ENCODE peak calls at places on chromosome 15, in four cellular contexts. F, N, Y and D are unnamed samples.

GRCh38 chr15:77186518-77187095 is 115.7 kb upstream of the TSPAN3 start:
- DNase-seq in F (no peak), N (no peak), Y (no peak), D (no peak)

GRCh38 chr15:56775632-56776031 is 42.3 kb upstream of the ZNF280D start:
- DNase-seq in F (no peak), N (no peak), Y (no peak), D (no peak)

GRCh38 chr15:29917600-29918597 is 95.6 kb upstream of the TJP1 start:
- DNase-seq in F (no peak), N (no peak), Y (no peak), D (no peak)

GRCh38 chr15:25690673-25691543 is 172.2 kb downstream of the ATP10A start:
- DNase-seq in F (no peak), N (no peak), Y (no peak), D (peak)

GRCh38 chr15:28094732-28095521 is 4.2 kb downstream of the OCA2 start:
- DNase-seq in F (peak), N (peak), Y (no peak), D (no peak)

GRCh38 chr15:37907136-37907535 is 27.3 kb upstream of the TMCO5A start:
- DNase-seq in F (no peak), N (no peak), Y (no peak), D (no peak)

GRCh38 chr15:40282144-40282869 is 557 bp downstream of the ANKRD63 start:
- DNase-seq in F (no peak), N (peak), Y (no peak), D (no peak)

GRCh38 chr15:74350295-74351275 is 16.9 kb downstream of the CYP11A1 start:
- DNase-seq in F (no peak), N (no peak), Y (no peak), D (no peak)

GRCh38 chr15:101675796-101676582 is 23.8 kb upstream of the TM2D3 start:
- DNase-seq in F (no peak), N (no peak), Y (no peak), D (no peak)

GRCh38 chr15:51267714-51268105 is 70.7 kb downstream of the CYP19A1 start:
- DNase-seq in F (no peak), N (no peak), Y (no peak), D (no peak)

GRCh38 chr15:25241241-25241801 is 197.5 kb downstream of the UBE3A start:
- DNase-seq in F (peak), N (no peak), Y (peak), D (peak)

GRCh38 chr15:25244731-25245585 is 193.9 kb downstream of the UBE3A start:
- DNase-seq in F (peak), N (no peak), Y (no peak), D (peak)

GRCh38 chr15:77870195-77871065 is 207.1 kb downstream of the TBC1D2B start:
- DNase-seq in F (peak), N (peak), Y (peak), D (peak)

GRCh38 chr15:61517776-61518175 is 288.7 kb upstream of the RORA start:
- DNase-seq in F (no peak), N (no peak), Y (no peak), D (no peak)

GRCh38 chr15:36951747-36952247 is 148.6 kb downstream of the MEIS2 start:
- DNase-seq in F (peak), N (no peak), Y (no peak), D (no peak)